ENCODE peak calls at places on chromosomes 16 and 17, in nine cellular contexts. One of them, this sample, is unnamed. For H3K27me3, the result is how much of the 10 kb centered on the place peaks cover.

GRCh38 chr16:8375208-8375607 is 215.1 kb downstream of the TMEM114 start:
- DNase-seq in effector memory CD4-positive, alpha-beta T cell: no peak
- DNase-seq in DND-41: no peak
- DNase-seq in testis: no peak
- DNase-seq in prostate gland: no peak
- DNase-seq in suprapubic skin: no peak
- DNase-seq in CD8-positive, alpha-beta memory T cell: no peak
- DNase-seq in CD4-positive, alpha-beta T cell: no peak
- DNase-seq in heart right ventricle: no peak
- DNase-seq in this sample: no peak

GRCh38 chr16:2194166-2194834 is 2.1 kb downstream of the CASKIN1 start:
- DNase-seq in effector memory CD4-positive, alpha-beta T cell: no peak
- DNase-seq in prostate gland: no peak
- DNase-seq in CD8-positive, alpha-beta memory T cell: no peak
- DNase-seq in heart right ventricle: no peak
- DNase-seq in testis: no peak
- DNase-seq in CD4-positive, alpha-beta T cell: no peak
- DNase-seq in DND-41: no peak
- DNase-seq in suprapubic skin: no peak
- DNase-seq in this sample: no peak

GRCh38 chr17:44084131-44084538 is 13.6 kb downstream of the G6PC3 start:
- DNase-seq in effector memory CD4-positive, alpha-beta T cell: no peak
- DNase-seq in suprapubic skin: no peak
- DNase-seq in DND-41: peak
- DNase-seq in testis: no peak
- DNase-seq in prostate gland: no peak
- DNase-seq in CD4-positive, alpha-beta T cell: peak
- DNase-seq in heart right ventricle: no peak
- DNase-seq in CD8-positive, alpha-beta memory T cell: no peak
- DNase-seq in this sample: no peak

GRCh38 chr17:47945080-47945479 is 3.7 kb downstream of the PNPO start:
- DNase-seq in testis: peak
- DNase-seq in suprapubic skin: no peak
- DNase-seq in CD8-positive, alpha-beta memory T cell: no peak
- DNase-seq in DND-41: no peak
- DNase-seq in effector memory CD4-positive, alpha-beta T cell: no peak
- DNase-seq in prostate gland: no peak
- DNase-seq in CD4-positive, alpha-beta T cell: peak
- DNase-seq in heart right ventricle: no peak
- DNase-seq in this sample: no peak

GRCh38 chr16:11361751-11362742 is 16.8 kb downstream of the RMI2 start:
- DNase-seq in CD4-positive, alpha-beta T cell: no peak
- DNase-seq in DND-41: peak
- DNase-seq in CD8-positive, alpha-beta memory T cell: peak
- DNase-seq in prostate gland: no peak
- DNase-seq in suprapubic skin: no peak
- DNase-seq in heart right ventricle: no peak
- DNase-seq in effector memory CD4-positive, alpha-beta T cell: peak
- DNase-seq in testis: no peak
- DNase-seq in this sample: no peak

GRCh38 chr16:64167851-64168770 is 953.8 kb downstream of the CDH11 start:
- DNase-seq in CD4-positive, alpha-beta T cell: no peak
- DNase-seq in testis: no peak
- DNase-seq in effector memory CD4-positive, alpha-beta T cell: no peak
- DNase-seq in CD8-positive, alpha-beta memory T cell: no peak
- DNase-seq in heart right ventricle: no peak
- DNase-seq in suprapubic skin: no peak
- DNase-seq in DND-41: no peak
- DNase-seq in prostate gland: no peak
- DNase-seq in this sample: no peak

GRCh38 chr16:55737966-55738365 is 82.2 kb downstream of the SLC6A2 start:
- DNase-seq in testis: no peak
- DNase-seq in DND-41: no peak
- DNase-seq in prostate gland: no peak
- DNase-seq in CD8-positive, alpha-beta memory T cell: no peak
- DNase-seq in heart right ventricle: no peak
- DNase-seq in suprapubic skin: no peak
- DNase-seq in CD4-positive, alpha-beta T cell: no peak
- DNase-seq in effector memory CD4-positive, alpha-beta T cell: no peak
- DNase-seq in this sample: no peak

GRCh38 chr16:12153662-12154061 is 177.1 kb downstream of the SNX29 start:
- DNase-seq in heart right ventricle: no peak
- DNase-seq in prostate gland: no peak
- DNase-seq in testis: no peak
- DNase-seq in CD4-positive, alpha-beta T cell: no peak
- DNase-seq in suprapubic skin: no peak
- DNase-seq in CD8-positive, alpha-beta memory T cell: no peak
- DNase-seq in DND-41: no peak
- DNase-seq in effector memory CD4-positive, alpha-beta T cell: no peak
- DNase-seq in this sample: no peak

GRCh38 chr16:16150117-16150877 is 73.0 kb downstream of the ABCC6 start:
- DNase-seq in effector memory CD4-positive, alpha-beta T cell: no peak
- DNase-seq in DND-41: no peak
- DNase-seq in CD8-positive, alpha-beta memory T cell: no peak
- DNase-seq in CD4-positive, alpha-beta T cell: no peak
- DNase-seq in heart right ventricle: peak
- DNase-seq in testis: peak
- DNase-seq in prostate gland: peak
- DNase-seq in suprapubic skin: no peak
- DNase-seq in this sample: no peak

GRCh38 chr16:19165101-19165500 is 2.9 kb upstream of the SYT17 start:
- DNase-seq in heart right ventricle: no peak
- DNase-seq in testis: no peak
- DNase-seq in CD8-positive, alpha-beta memory T cell: no peak
- DNase-seq in suprapubic skin: no peak
- DNase-seq in CD4-positive, alpha-beta T cell: no peak
- DNase-seq in effector memory CD4-positive, alpha-beta T cell: no peak
- DNase-seq in prostate gland: no peak
- DNase-seq in DND-41: no peak
- DNase-seq in this sample: no peak

DNA sequence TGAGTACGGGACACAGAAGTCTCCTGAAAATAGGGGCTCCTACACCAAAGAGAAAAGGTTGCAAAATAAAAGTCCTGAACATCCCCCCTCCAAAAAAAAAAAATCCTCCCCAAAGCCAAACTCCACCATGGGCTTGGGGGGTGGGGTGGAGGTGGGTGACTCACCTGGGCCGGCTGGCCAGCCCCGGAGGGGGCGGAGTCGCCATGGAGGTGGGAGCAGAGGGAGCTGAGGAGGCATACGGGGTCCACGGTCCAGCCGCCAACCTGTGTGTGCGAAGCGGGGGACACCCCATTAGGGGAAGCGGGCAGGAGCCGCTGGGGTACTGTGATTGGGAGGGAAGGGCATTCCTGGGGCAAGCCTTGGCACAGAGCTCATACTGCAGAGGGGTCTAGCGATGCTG is 31.0 kb downstream of the SRCIN1 start:
- DNase-seq in prostate gland: no peak
- DNase-seq in heart right ventricle: no peak
- DNase-seq in effector memory CD4-positive, alpha-beta T cell: no peak
- DNase-seq in CD8-positive, alpha-beta memory T cell: no peak
- DNase-seq in DND-41: no peak
- DNase-seq in testis: no peak
- DNase-seq in CD4-positive, alpha-beta T cell: no peak
- DNase-seq in suprapubic skin: no peak
- DNase-seq in this sample: no peak
- H3K27me3 ChIP-seq in prostate gland: under half
- H3K27me3 ChIP-seq in heart right ventricle: under half
- H3K27me3 ChIP-seq in effector memory CD4-positive, alpha-beta T cell: half or more
- H3K27me3 ChIP-seq in CD8-positive, alpha-beta memory T cell: half or more
- H3K27me3 ChIP-seq in DND-41: half or more
- H3K27me3 ChIP-seq in testis: under half
- H3K27me3 ChIP-seq in CD4-positive, alpha-beta T cell: half or more
- H3K27me3 ChIP-seq in suprapubic skin: half or more
- H3K27me3 ChIP-seq in this sample: half or more

DNA sequence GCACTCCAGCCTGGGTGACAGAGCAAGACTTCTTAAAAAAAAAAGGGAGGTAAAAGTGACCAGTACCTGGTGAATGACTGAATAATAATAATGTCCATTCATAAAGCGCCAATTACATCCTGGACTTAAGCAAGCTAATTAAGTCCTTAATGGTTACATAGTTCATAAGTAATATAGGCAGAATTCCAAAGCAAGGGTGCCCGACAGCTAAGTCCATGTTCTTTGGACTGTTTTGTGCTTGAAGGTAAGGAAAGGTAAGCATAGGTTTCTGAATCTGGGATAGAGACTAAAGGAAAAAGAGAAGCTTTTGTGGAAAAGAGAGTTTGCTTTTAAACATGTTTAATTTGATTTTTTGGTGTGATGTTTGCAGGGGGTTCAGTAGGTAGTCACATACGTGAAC is 9.8 kb downstream of the POLR2A start:
- DNase-seq in CD4-positive, alpha-beta T cell: no peak
- DNase-seq in testis: no peak
- DNase-seq in heart right ventricle: no peak
- DNase-seq in suprapubic skin: no peak
- DNase-seq in prostate gland: no peak
- DNase-seq in effector memory CD4-positive, alpha-beta T cell: no peak
- DNase-seq in DND-41: no peak
- DNase-seq in CD8-positive, alpha-beta memory T cell: no peak
- DNase-seq in this sample: no peak
- H3K27ac ChIP-seq in CD4-positive, alpha-beta T cell: no peak
- H3K27ac ChIP-seq in testis: no peak
- H3K27ac ChIP-seq in heart right ventricle: no peak
- H3K27ac ChIP-seq in suprapubic skin: no peak
- H3K27ac ChIP-seq in prostate gland: no peak
- H3K27ac ChIP-seq in effector memory CD4-positive, alpha-beta T cell: no peak
- H3K27ac ChIP-seq in DND-41: no peak
- H3K27ac ChIP-seq in CD8-positive, alpha-beta memory T cell: no peak
- H3K27ac ChIP-seq in this sample: no peak

GRCh38 chr16:89035698-89036570 is 57.7 kb upstream of the ACSF3 start:
- DNase-seq in effector memory CD4-positive, alpha-beta T cell: no peak
- DNase-seq in testis: no peak
- DNase-seq in CD8-positive, alpha-beta memory T cell: peak
- DNase-seq in DND-41: no peak
- DNase-seq in heart right ventricle: no peak
- DNase-seq in prostate gland: no peak
- DNase-seq in CD4-positive, alpha-beta T cell: no peak
- DNase-seq in suprapubic skin: no peak
- DNase-seq in this sample: no peak
- H3K27me3 ChIP-seq in effector memory CD4-positive, alpha-beta T cell: under half
- H3K27me3 ChIP-seq in testis: under half
- H3K27me3 ChIP-seq in CD8-positive, alpha-beta memory T cell: under half
- H3K27me3 ChIP-seq in DND-41: under half
- H3K27me3 ChIP-seq in heart right ventricle: under half
- H3K27me3 ChIP-seq in prostate gland: under half
- H3K27me3 ChIP-seq in CD4-positive, alpha-beta T cell: under half
- H3K27me3 ChIP-seq in suprapubic skin: half or more
- H3K27me3 ChIP-seq in this sample: half or more

DNA sequence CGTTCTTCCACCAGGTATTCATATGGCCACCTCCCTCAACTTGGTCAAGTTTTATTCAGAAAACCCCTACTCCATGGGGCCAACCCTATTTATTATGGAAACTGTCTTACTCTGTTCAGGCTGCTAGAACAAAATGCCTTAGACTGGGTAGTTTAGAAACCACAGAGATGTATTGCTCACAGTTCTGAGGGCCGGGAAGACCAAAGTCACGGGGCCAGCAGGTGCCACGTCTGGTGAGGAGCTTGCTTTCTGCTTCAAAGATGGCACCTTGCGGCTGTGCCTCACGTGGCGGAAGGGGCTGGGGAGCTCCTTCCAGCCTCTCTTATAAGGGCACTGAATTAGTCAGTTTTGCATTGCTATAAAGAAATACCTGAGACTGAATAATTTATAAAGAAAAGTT is 74.3 kb downstream of the AXIN2 start:
- DNase-seq in DND-41: peak
- DNase-seq in prostate gland: no peak
- DNase-seq in heart right ventricle: no peak
- DNase-seq in suprapubic skin: no peak
- DNase-seq in testis: no peak
- DNase-seq in CD8-positive, alpha-beta memory T cell: no peak
- DNase-seq in effector memory CD4-positive, alpha-beta T cell: no peak
- DNase-seq in CD4-positive, alpha-beta T cell: no peak
- DNase-seq in this sample: no peak
- H3K27ac ChIP-seq in DND-41: no peak
- H3K27ac ChIP-seq in prostate gland: no peak
- H3K27ac ChIP-seq in heart right ventricle: no peak
- H3K27ac ChIP-seq in suprapubic skin: no peak
- H3K27ac ChIP-seq in testis: no peak
- H3K27ac ChIP-seq in CD8-positive, alpha-beta memory T cell: no peak
- H3K27ac ChIP-seq in effector memory CD4-positive, alpha-beta T cell: no peak
- H3K27ac ChIP-seq in CD4-positive, alpha-beta T cell: no peak
- H3K27ac ChIP-seq in this sample: no peak

GRCh38 chr17:56679148-56679766 is 85.8 kb downstream of the NOG start:
- DNase-seq in prostate gland: no peak
- DNase-seq in testis: no peak
- DNase-seq in effector memory CD4-positive, alpha-beta T cell: no peak
- DNase-seq in suprapubic skin: no peak
- DNase-seq in CD4-positive, alpha-beta T cell: no peak
- DNase-seq in DND-41: peak
- DNase-seq in heart right ventricle: no peak
- DNase-seq in CD8-positive, alpha-beta memory T cell: no peak
- DNase-seq in this sample: no peak
- H3K27me3 ChIP-seq in prostate gland: under half
- H3K27me3 ChIP-seq in testis: under half
- H3K27me3 ChIP-seq in effector memory CD4-positive, alpha-beta T cell: under half
- H3K27me3 ChIP-seq in suprapubic skin: half or more
- H3K27me3 ChIP-seq in CD4-positive, alpha-beta T cell: half or more
- H3K27me3 ChIP-seq in DND-41: under half
- H3K27me3 ChIP-seq in heart right ventricle: under half
- H3K27me3 ChIP-seq in CD8-positive, alpha-beta memory T cell: under half
- H3K27me3 ChIP-seq in this sample: under half

DNA sequence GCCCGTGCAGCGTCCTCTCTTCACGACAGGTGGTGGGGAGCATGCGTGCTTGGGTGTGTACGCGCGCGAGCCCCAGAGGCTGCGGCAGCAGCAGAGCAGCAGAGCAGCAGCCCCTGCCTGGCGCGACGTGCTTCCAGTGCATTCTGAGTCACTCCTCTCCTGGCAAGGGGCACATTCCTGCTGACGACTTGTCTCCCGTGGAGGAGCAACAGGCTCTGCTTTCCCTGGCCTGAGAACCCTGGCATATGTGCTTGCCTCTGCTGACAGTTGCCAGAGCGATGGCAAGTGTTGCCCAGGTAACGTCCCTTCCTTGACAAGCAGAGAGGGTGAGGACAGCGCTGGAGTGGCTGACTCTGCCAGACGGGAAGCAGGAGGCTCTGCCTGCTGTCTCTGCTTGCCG is 133.8 kb upstream of the PLCG2 start:
- DNase-seq in CD4-positive, alpha-beta T cell: no peak
- DNase-seq in prostate gland: peak
- DNase-seq in DND-41: no peak
- DNase-seq in testis: no peak
- DNase-seq in heart right ventricle: peak
- DNase-seq in suprapubic skin: peak
- DNase-seq in CD8-positive, alpha-beta memory T cell: no peak
- DNase-seq in effector memory CD4-positive, alpha-beta T cell: no peak
- DNase-seq in this sample: peak
- H3K27ac ChIP-seq in CD4-positive, alpha-beta T cell: no peak
- H3K27ac ChIP-seq in prostate gland: peak
- H3K27ac ChIP-seq in DND-41: no peak
- H3K27ac ChIP-seq in testis: no peak
- H3K27ac ChIP-seq in heart right ventricle: no peak
- H3K27ac ChIP-seq in suprapubic skin: peak
- H3K27ac ChIP-seq in CD8-positive, alpha-beta memory T cell: no peak
- H3K27ac ChIP-seq in effector memory CD4-positive, alpha-beta T cell: no peak
- H3K27ac ChIP-seq in this sample: peak

GRCh38 chr17:6699997-6700947 is 12.9 kb downstream of the SLC13A5 start:
- DNase-seq in effector memory CD4-positive, alpha-beta T cell: no peak
- DNase-seq in CD8-positive, alpha-beta memory T cell: no peak
- DNase-seq in DND-41: no peak
- DNase-seq in heart right ventricle: no peak
- DNase-seq in prostate gland: no peak
- DNase-seq in testis: no peak
- DNase-seq in suprapubic skin: peak
- DNase-seq in CD4-positive, alpha-beta T cell: no peak
- DNase-seq in this sample: no peak
- H3K27me3 ChIP-seq in effector memory CD4-positive, alpha-beta T cell: under half
- H3K27me3 ChIP-seq in CD8-positive, alpha-beta memory T cell: under half
- H3K27me3 ChIP-seq in DND-41: under half
- H3K27me3 ChIP-seq in heart right ventricle: under half
- H3K27me3 ChIP-seq in prostate gland: under half
- H3K27me3 ChIP-seq in testis: under half
- H3K27me3 ChIP-seq in suprapubic skin: under half
- H3K27me3 ChIP-seq in CD4-positive, alpha-beta T cell: under half
- H3K27me3 ChIP-seq in this sample: under half

GRCh38 chr17:2502911-2503580 is 8.6 kb downstream of the METTL16 start:
- DNase-seq in CD4-positive, alpha-beta T cell: no peak
- DNase-seq in heart right ventricle: no peak
- DNase-seq in suprapubic skin: no peak
- DNase-seq in prostate gland: no peak
- DNase-seq in testis: no peak
- DNase-seq in effector memory CD4-positive, alpha-beta T cell: no peak
- DNase-seq in DND-41: no peak
- DNase-seq in CD8-positive, alpha-beta memory T cell: no peak
- DNase-seq in this sample: no peak
- H3K27ac ChIP-seq in CD4-positive, alpha-beta T cell: no peak
- H3K27ac ChIP-seq in heart right ventricle: no peak
- H3K27ac ChIP-seq in suprapubic skin: no peak
- H3K27ac ChIP-seq in prostate gland: no peak
- H3K27ac ChIP-seq in testis: no peak
- H3K27ac ChIP-seq in effector memory CD4-positive, alpha-beta T cell: no peak
- H3K27ac ChIP-seq in DND-41: no peak
- H3K27ac ChIP-seq in CD8-positive, alpha-beta memory T cell: no peak
- H3K27ac ChIP-seq in this sample: no peak